ENCODE peak calls at places on chromosomes 7 and 10, in four cellular contexts. D is HCT116, E is GM23248, T is OCI-LY7. A is an unnamed sample.

GRCh38 chr10:99977916-99978315 is 31.8 kb downstream of the DNMBP start:
- DNase-seq in E (peak), T (no peak), D (no peak), A (no peak)

GRCh38 chr7:130381468-130382312 is 1.4 kb downstream of the CPA1 start:
- DNase-seq in D (no peak), E (no peak), T (no peak), A (no peak)

GRCh38 chr7:131400833-131401593 is 73.3 kb downstream of the MKLN1 start:
- DNase-seq in T (no peak), E (peak), D (no peak), A (no peak)

GRCh38 chr7:75653651-75654050 is 85.1 kb downstream of the HIP1 start:
- DNase-seq in D (no peak), E (no peak), T (no peak), A (no peak)

GRCh38 chr10:87659571-87660483 is at the start of gene PAPSS2:
- DNase-seq in E (peak), T (no peak), D (no peak), A (peak)

GRCh38 chr7:47482013-47482761 is 99.7 kb downstream of the TNS3 start:
- DNase-seq in T (no peak), D (no peak), E (peak), A (peak)

GRCh38 chr7:45469103-45469502 is 105.1 kb upstream of the ADCY1 start:
- DNase-seq in E (no peak), T (no peak), D (no peak), A (no peak)

GRCh38 chr7:47291461-47292051 is 290.4 kb downstream of the TNS3 start:
- DNase-seq in T (peak), E (peak), D (peak), A (no peak)

GRCh38 chr7:66508431-66508830 is 120.2 kb upstream of the KCTD7 start:
- DNase-seq in D (no peak), E (no peak), T (no peak), A (no peak)

GRCh38 chr7:103832438-103832837 is 157.0 kb downstream of the RELN start:
- DNase-seq in E (no peak), T (no peak), D (no peak), A (no peak)
- TF ChIP-seq EZH2phosphoT487 in E (no peak), T (no peak), D (no peak), A (no peak)

DNA sequence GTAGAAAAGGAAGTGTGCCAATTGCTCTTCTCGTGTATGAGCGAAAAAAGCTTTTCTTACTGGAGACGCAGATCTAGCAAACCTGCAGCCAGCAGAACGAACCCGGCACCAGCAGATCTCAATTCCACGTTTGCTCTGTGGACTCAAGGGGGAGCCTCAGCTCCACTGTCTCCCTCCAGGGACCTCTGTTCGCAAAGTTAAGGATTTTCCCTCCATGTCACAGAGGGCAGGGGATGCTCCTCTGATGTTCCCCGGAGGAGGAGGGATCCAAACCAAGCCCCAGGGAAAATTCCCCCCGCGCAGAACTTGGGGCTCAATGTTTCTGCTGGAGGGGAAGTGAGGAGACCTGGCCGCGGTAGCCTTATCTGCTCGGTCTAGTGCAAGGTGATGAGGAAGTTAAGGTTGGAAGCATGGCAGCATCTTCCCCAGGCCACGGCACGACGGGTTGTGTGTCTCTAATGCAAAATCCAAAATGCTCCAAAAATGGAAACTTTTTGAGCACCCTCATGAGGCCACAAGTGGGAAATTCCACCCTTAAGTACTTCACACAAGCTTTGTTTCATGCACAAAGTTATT is 9.0 kb downstream of the IQCE start:
- DNase-seq in T (peak), D (no peak), E (peak), A (peak)
- TF ChIP-seq EZH2phosphoT487 in T (no peak), D (no peak), E (no peak), A (no peak)

GRCh38 chr10:23100331-23101030 is 5.1 kb downstream of the MSRB2 start:
- DNase-seq in T (peak), D (no peak), E (no peak), A (no peak)
- TF ChIP-seq EZH2phosphoT487 in T (no peak), D (no peak), E (no peak), A (no peak)

GRCh38 chr10:119489572-119490326 is 52.8 kb downstream of the RGS10 start:
- DNase-seq in D (peak), E (peak), T (peak), A (peak)
- TF ChIP-seq EZH2phosphoT487 in D (no peak), E (no peak), T (no peak), A (no peak)

GRCh38 chr10:119352042-119352441 is 144.7 kb downstream of the GRK5 start:
- DNase-seq in D (no peak), E (no peak), T (peak), A (no peak)

GRCh38 chr10:119348516-119349240 is 141.3 kb downstream of the GRK5 start:
- DNase-seq in D (no peak), T (no peak), E (peak), A (no peak)

GRCh38 chr10:119349937-119350513 is 142.7 kb downstream of the GRK5 start:
- DNase-seq in E (no peak), T (no peak), D (no peak), A (no peak)

GRCh38 chr10:119349341-119349740 is 142.0 kb downstream of the GRK5 start:
- DNase-seq in T (no peak), D (no peak), E (no peak), A (no peak)

DNA sequence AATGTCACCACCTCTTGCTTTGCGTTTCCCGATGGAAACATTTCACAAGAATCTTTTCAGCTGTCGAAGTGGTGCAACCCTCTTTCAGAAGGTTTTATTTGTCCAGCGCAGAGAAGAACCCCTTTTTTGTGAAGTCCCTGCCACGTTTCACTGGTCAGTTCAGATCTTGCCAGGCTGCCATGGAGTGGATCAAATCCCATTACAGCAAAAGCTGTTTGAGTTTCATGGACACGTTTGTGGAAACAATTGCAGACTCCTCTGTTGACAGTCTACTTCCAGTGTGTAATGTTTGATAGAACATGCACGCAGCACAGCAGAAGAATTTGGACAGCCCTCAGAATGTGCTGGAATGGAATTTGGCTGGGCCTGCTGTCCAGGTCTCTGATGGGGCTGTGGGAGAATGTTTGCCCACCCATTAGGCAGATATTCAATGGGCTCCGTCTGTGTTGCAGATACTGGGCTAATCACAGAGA is 143.2 kb downstream of the GRK5 start:
- DNase-seq in T (no peak), E (peak), D (no peak), A (no peak)
- TF ChIP-seq EZH2phosphoT487 in T (no peak), E (no peak), D (no peak), A (no peak)

GRCh38 chr10:132813560-132814468 is 27.9 kb upstream of the NKX6-2 start:
- DNase-seq in T (no peak), E (no peak), D (no peak), A (no peak)

GRCh38 chr10:132814469-132814856 is 28.5 kb upstream of the NKX6-2 start:
- DNase-seq in D (no peak), T (no peak), E (no peak), A (no peak)

GRCh38 chr10:132820056-132820455 is 34.1 kb upstream of the NKX6-2 start:
- DNase-seq in D (no peak), E (no peak), T (no peak), A (no peak)

GRCh38 chr10:132815161-132815857 is 29.4 kb upstream of the NKX6-2 start:
- DNase-seq in D (no peak), T (no peak), E (no peak), A (no peak)

DNA sequence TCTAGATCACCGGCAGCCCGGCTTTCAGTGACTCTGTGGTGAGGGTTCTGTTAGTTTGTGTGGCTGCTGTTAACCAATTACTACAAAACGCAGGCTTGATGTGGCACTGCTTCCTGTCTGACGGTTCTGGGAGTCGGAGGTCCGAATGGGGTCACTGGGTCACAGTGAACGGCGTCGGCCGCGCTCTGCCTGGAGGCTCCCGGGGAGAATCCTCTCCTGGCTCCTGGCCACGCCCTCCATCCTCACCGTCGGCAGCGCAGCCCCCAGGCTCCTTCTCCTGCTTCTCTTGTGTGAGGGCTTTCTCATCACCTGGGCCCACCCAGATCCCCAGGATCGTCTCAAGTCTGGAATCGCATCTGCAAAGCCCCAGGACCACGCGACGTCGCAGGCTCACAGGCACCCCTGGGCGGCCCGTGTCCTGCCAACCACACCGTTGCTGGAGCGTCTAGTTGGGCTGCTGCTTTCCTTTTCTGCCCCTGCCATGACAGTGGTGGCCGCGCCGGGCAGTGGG is 31.8 kb upstream of the NKX6-2 start:
- DNase-seq in D (no peak), T (no peak), E (no peak), A (peak)
- TF ChIP-seq EZH2phosphoT487 in D (no peak), T (no peak), E (no peak), A (no peak)

DNA sequence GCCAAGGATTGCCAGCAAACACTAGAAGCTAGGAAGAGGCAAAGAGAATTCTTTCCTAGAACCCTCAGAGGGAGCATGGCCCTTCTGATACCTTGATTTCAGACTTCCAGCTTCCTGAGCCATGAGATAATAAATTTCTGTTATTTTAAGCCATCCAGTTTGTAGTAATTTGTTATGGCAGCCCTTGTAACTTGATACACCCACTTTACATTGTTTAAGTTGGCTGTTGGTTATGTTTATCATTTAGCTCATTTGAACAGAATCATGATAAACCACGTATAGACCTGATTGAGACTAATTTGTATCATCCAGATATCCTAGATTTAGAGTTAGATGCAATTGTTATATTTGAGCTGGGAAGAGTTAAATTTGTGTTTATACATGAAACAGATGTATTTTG is 9.4 kb upstream of the TES start:
- DNase-seq in D (no peak), T (no peak), E (no peak), A (no peak)
- TF ChIP-seq EZH2phosphoT487 in D (no peak), T (no peak), E (no peak), A (no peak)

GRCh38 chr7:112572669-112573301 is 92.0 kb downstream of the LSMEM1 start:
- DNase-seq in T (peak), E (no peak), D (no peak), A (no peak)

GRCh38 chr7:112575864-112576263 is 95.1 kb downstream of the LSMEM1 start:
- DNase-seq in E (no peak), D (no peak), T (no peak), A (no peak)

GRCh38 chr7:112571852-112572607 is 91.2 kb downstream of the LSMEM1 start:
- DNase-seq in E (no peak), T (peak), D (peak), A (no peak)

GRCh38 chr7:112579388-112579787 is 98.6 kb downstream of the LSMEM1 start:
- DNase-seq in T (no peak), E (no peak), D (no peak), A (no peak)

GRCh38 chr7:112573302-112574039 is 92.7 kb downstream of the LSMEM1 start:
- DNase-seq in E (peak), D (no peak), T (peak), A (no peak)
- TF ChIP-seq EZH2phosphoT487 in E (no peak), D (no peak), T (no peak), A (no peak)